ENCODE peak calls at places on chromosome 6, in nine cellular contexts. U, R, C, V, S, Q, M, F and Y are unnamed samples. For H3K27me3, the result is how much of the 10 kb centered on the place peaks cover.

GRCh38 chr6:14640631-14641030 is 523.1 kb downstream of the CD83 start:
- DNase-seq in C (no peak), U (no peak), R (no peak), S (no peak), M (no peak), V (no peak), Q (no peak), F (no peak), Y (no peak)

GRCh38 chr6:169088761-169089160 is 164.9 kb downstream of the THBS2 start:
- DNase-seq in S (no peak), U (no peak), R (no peak), Q (no peak), M (no peak), F (no peak), C (no peak), V (no peak), Y (no peak)

GRCh38 chr6:167233490-167233889 is 57.6 kb upstream of the UNC93A start:
- DNase-seq in U (peak), F (no peak), Q (no peak), C (no peak), V (no peak), R (no peak), S (no peak), M (no peak), Y (no peak)

GRCh38 chr6:169725270-169726048 is 1.2 kb upstream of the PHF10 start:
- DNase-seq in Q (peak), V (peak), R (peak), U (peak), C (peak), F (no peak), S (no peak), M (peak), Y (no peak)

GRCh38 chr6:27867051-27867940 is 44.9 kb downstream of the OR2B2 start:
- DNase-seq in S (peak), R (peak), V (peak), U (peak), Q (no peak), C (no peak), F (peak), M (peak), Y (peak)

GRCh38 chr6:45896783-45897441 is 118.7 kb downstream of the CLIC5 start:
- DNase-seq in F (peak), V (no peak), U (no peak), M (no peak), Q (no peak), S (no peak), R (no peak), C (no peak), Y (peak)

GRCh38 chr6:26285143-26286134 is 79.6 kb upstream of the BTN3A2 start:
- DNase-seq in F (peak), R (peak), C (peak), S (peak), Q (peak), M (peak), V (peak), U (peak), Y (peak)

GRCh38 chr6:16947461-16948159 is 154.2 kb upstream of the STMND1 start:
- DNase-seq in S (no peak), C (no peak), M (no peak), V (no peak), R (no peak), Q (no peak), F (no peak), U (peak), Y (peak)

GRCh38 chr6:14333556-14334305 is 216.2 kb downstream of the CD83 start:
- DNase-seq in F (no peak), V (no peak), U (peak), Q (no peak), R (no peak), C (no peak), M (no peak), S (no peak), Y (no peak)

GRCh38 chr6:52877168-52877567 is 32.3 kb downstream of the GSTA3 start:
- DNase-seq in R (no peak), F (peak), U (no peak), M (no peak), S (no peak), Q (no peak), C (no peak), V (no peak), Y (no peak)

GRCh38 chr6:138724015-138724414 is 49.6 kb upstream of the CCDC28A start:
- DNase-seq in R (no peak), Q (no peak), S (no peak), M (peak), F (no peak), C (no peak), V (no peak), U (peak), Y (no peak)

GRCh38 chr6:70394518-70395300 is 18.6 kb upstream of the FAM135A start:
- DNase-seq in C (no peak), R (no peak), V (no peak), U (peak), Q (no peak), F (no peak), S (no peak), M (no peak), Y (no peak)

GRCh38 chr6:136846046-136846445 is 23.7 kb downstream of the PEX7 start:
- DNase-seq in C (no peak), U (peak), M (no peak), V (no peak), R (peak), Q (no peak), F (peak), S (no peak), Y (no peak)

GRCh38 chr6:158653577-158654354 is 3.9 kb downstream of the SYTL3 start:
- DNase-seq in S (peak), M (no peak), C (no peak), V (no peak), Q (no peak), F (peak), U (no peak), R (peak), Y (peak)

GRCh38 chr6:27786048-27786447 is 126.1 kb downstream of the OR2B2 start:
- DNase-seq in C (no peak), V (no peak), M (no peak), U (no peak), Q (no peak), F (no peak), S (no peak), R (no peak), Y (no peak)

GRCh38 chr6:1424306-1424927 is 35.0 kb downstream of the FOXF2 start:
- DNase-seq in R (peak), U (peak), C (no peak), Q (no peak), S (no peak), M (no peak), V (no peak), F (peak), Y (peak)

GRCh38 chr6:52116605-52116948 is 29.2 kb upstream of the PKHD1 start:
- DNase-seq in Q (no peak), F (no peak), R (no peak), S (no peak), C (no peak), V (no peak), M (no peak), U (no peak), Y (no peak)

GRCh38 chr6:43516697-43517502 is at the start of the genes POLR1C and YIPF3:
- DNase-seq in S (peak), C (peak), Q (peak), V (peak), M (peak), F (peak), R (peak), U (peak), Y (peak)

GRCh38 chr6:166489301-166490155 is 97.0 kb downstream of the RAMACL start:
- DNase-seq in F (no peak), U (peak), C (no peak), R (no peak), V (no peak), M (no peak), S (no peak), Q (peak), Y (no peak)

GRCh38 chr6:14818422-14818884 is 427.4 kb upstream of the JARID2 start:
- DNase-seq in V (no peak), C (no peak), Q (no peak), S (no peak), M (peak), R (no peak), U (no peak), F (no peak), Y (no peak)

GRCh38 chr6:818191-818590 is 125.3 kb upstream of the EXOC2 start:
- DNase-seq in S (no peak), V (no peak), F (no peak), M (no peak), R (no peak), U (no peak), C (no peak), Q (no peak), Y (no peak)

GRCh38 chr6:144017167-144018094 is 9.4 kb upstream of the PLAGL1 start:
- DNase-seq in Q (no peak), U (no peak), F (no peak), S (no peak), M (no peak), R (no peak), C (no peak), V (no peak), Y (no peak)

GRCh38 chr6:121434037-121434770 is 1.2 kb upstream of the GJA1 start:
- DNase-seq in V (no peak), S (no peak), M (no peak), C (no peak), F (no peak), Q (no peak), U (peak), R (no peak), Y (no peak)

GRCh38 chr6:149128489-149129145 is 188.9 kb upstream of the TAB2 start:
- DNase-seq in F (no peak), R (peak), Q (no peak), M (no peak), C (peak), S (peak), V (no peak), U (peak), Y (no peak)

GRCh38 chr6:9504191-9504590 is 910.7 kb downstream of the TFAP2A start:
- DNase-seq in C (no peak), U (no peak), R (no peak), S (no peak), F (no peak), M (no peak), Q (no peak), V (no peak), Y (no peak)

GRCh38 chr6:82095091-82095490 is 152.5 kb downstream of the IBTK start:
- DNase-seq in M (no peak), Q (no peak), V (no peak), S (no peak), C (no peak), F (no peak), R (no peak), U (peak), Y (no peak)

GRCh38 chr6:146041282-146041681 is 12.4 kb downstream of the GRM1 start:
- DNase-seq in F (peak), V (no peak), Q (no peak), U (peak), S (no peak), M (no peak), C (no peak), R (no peak), Y (no peak)

GRCh38 chr6:5403619-5404018 is 142.3 kb downstream of the FARS2 start:
- DNase-seq in F (no peak), C (no peak), U (no peak), V (no peak), S (no peak), M (no peak), Q (no peak), R (no peak), Y (no peak)

GRCh38 chr6:155147958-155148663 is 115.7 kb upstream of the CLDN20 start:
- DNase-seq in F (no peak), U (no peak), S (no peak), C (no peak), M (no peak), R (no peak), V (no peak), Q (no peak), Y (no peak)
- H3K27me3 ChIP-seq in F (under half), U (under half), S (under half), C (under half), M (under half), R (under half), V (under half), Q (under half), Y (under half)

DNA sequence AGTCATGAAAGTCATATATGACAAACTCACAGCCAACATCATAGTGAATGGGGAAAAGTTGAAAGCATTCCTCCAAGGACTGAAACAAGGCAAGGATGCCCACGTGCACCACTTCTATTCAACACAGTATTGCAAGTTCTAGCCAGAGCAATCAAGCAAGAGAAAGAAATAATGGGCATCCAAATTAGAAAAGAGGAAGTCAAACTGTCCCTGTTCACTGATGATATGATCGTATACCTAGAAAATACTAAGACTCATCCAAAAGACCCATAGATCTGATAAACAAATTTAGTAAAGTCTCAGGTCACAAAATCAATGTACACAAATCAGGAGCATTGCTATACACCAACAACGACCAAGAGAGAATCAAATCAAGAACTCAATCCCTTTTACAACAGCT is 41.2 kb downstream of the RPP21 start:
- DNase-seq in M (no peak), C (no peak), F (no peak), V (no peak), Q (no peak), R (no peak), S (no peak), U (no peak), Y (no peak)
- H3K27me3 ChIP-seq in M (under half), C (under half), F (under half), V (half or more), Q (under half), R (under half), S (under half), U (under half), Y (half or more)

GRCh38 chr6:41455818-41456217 is 90.4 kb upstream of the FOXP4 start:
- DNase-seq in S (no peak), Q (no peak), R (no peak), F (no peak), M (no peak), C (no peak), V (no peak), U (peak), Y (peak)
- H3K27me3 ChIP-seq in S (under half), Q (under half), R (under half), F (under half), M (under half), C (under half), V (under half), U (under half), Y (under half)

GRCh38 chr6:89208551-89208950 is 8.6 kb downstream of the GABRR1 start:
- DNase-seq in S (no peak), C (no peak), R (no peak), F (no peak), M (no peak), U (no peak), V (no peak), Q (no peak), Y (no peak)

GRCh38 chr6:89209457-89209856 is 7.7 kb downstream of the GABRR1 start:
- DNase-seq in Q (no peak), C (no peak), F (no peak), S (no peak), R (no peak), V (no peak), M (no peak), U (no peak), Y (no peak)

GRCh38 chr6:89204096-89204495 is 13.1 kb downstream of the GABRR1 start:
- DNase-seq in F (no peak), V (no peak), S (no peak), C (no peak), M (no peak), U (no peak), Q (no peak), R (no peak), Y (no peak)

GRCh38 chr6:89200706-89201215 is 16.4 kb downstream of the GABRR1 start:
- DNase-seq in U (no peak), Q (no peak), S (no peak), M (no peak), F (no peak), R (no peak), C (no peak), V (no peak), Y (no peak)

GRCh38 chr6:89205819-89206218 is 11.3 kb downstream of the GABRR1 start:
- DNase-seq in F (peak), U (peak), C (no peak), M (no peak), Q (no peak), V (no peak), S (no peak), R (no peak), Y (no peak)
- H3K27me3 ChIP-seq in F (under half), U (under half), C (under half), M (under half), Q (under half), V (under half), S (under half), R (under half), Y (under half)